ENCODE peak calls at places on chromosomes 12 and 14, in six cellular contexts. One of them, this sample, is unnamed.

GRCh38 chr14:103547455-103547940 is 15.0 kb downstream of the BAG5 start:
- DNase-seq in activated naive CD8-positive, alpha-beta T cell treated with anti-CD3 and anti-CD28 coated beads, Interleukin-2, amount 50 U/mL, for 16 hours: no peak
- DNase-seq in amygdala: no peak
- DNase-seq in MCF 10A: no peak
- DNase-seq in stimulated activated CD4-positive, alpha-beta T cell treated with anti-CD3 and anti-CD28 coated beads, Interleukin-12 subunit alpha, Interleukin-12 subunit beta, amount 100 ng/mL, for 4 hours: no peak
- DNase-seq in stimulated activated CD8-positive, alpha-beta memory T cell treated with anti-CD3 and anti-CD28 coated beads, Interleukin-7, amount 100 ng/mL, for 24 hours: no peak
- DNase-seq in this sample: no peak

GRCh38 chr14:89477391-89477790 is 60.4 kb upstream of the FOXN3 start:
- DNase-seq in activated naive CD8-positive, alpha-beta T cell treated with anti-CD3 and anti-CD28 coated beads, Interleukin-2, amount 50 U/mL, for 16 hours: no peak
- DNase-seq in amygdala: no peak
- DNase-seq in MCF 10A: no peak
- DNase-seq in stimulated activated CD4-positive, alpha-beta T cell treated with anti-CD3 and anti-CD28 coated beads, Interleukin-12 subunit alpha, Interleukin-12 subunit beta, amount 100 ng/mL, for 4 hours: no peak
- DNase-seq in stimulated activated CD8-positive, alpha-beta memory T cell treated with anti-CD3 and anti-CD28 coated beads, Interleukin-7, amount 100 ng/mL, for 24 hours: no peak
- DNase-seq in this sample: no peak

GRCh38 chr14:69612014-69612758 is 790 bp downstream of the SUSD6 start:
- DNase-seq in activated naive CD8-positive, alpha-beta T cell treated with anti-CD3 and anti-CD28 coated beads, Interleukin-2, amount 50 U/mL, for 16 hours: no peak
- DNase-seq in amygdala: peak
- DNase-seq in MCF 10A: peak
- DNase-seq in stimulated activated CD4-positive, alpha-beta T cell treated with anti-CD3 and anti-CD28 coated beads, Interleukin-12 subunit alpha, Interleukin-12 subunit beta, amount 100 ng/mL, for 4 hours: peak
- DNase-seq in stimulated activated CD8-positive, alpha-beta memory T cell treated with anti-CD3 and anti-CD28 coated beads, Interleukin-7, amount 100 ng/mL, for 24 hours: no peak
- DNase-seq in this sample: peak

GRCh38 chr14:100810861-100811461 is 15.0 kb upstream of the MEG3 start:
- DNase-seq in activated naive CD8-positive, alpha-beta T cell treated with anti-CD3 and anti-CD28 coated beads, Interleukin-2, amount 50 U/mL, for 16 hours: no peak
- DNase-seq in amygdala: no peak
- DNase-seq in MCF 10A: peak
- DNase-seq in stimulated activated CD4-positive, alpha-beta T cell treated with anti-CD3 and anti-CD28 coated beads, Interleukin-12 subunit alpha, Interleukin-12 subunit beta, amount 100 ng/mL, for 4 hours: no peak
- DNase-seq in stimulated activated CD8-positive, alpha-beta memory T cell treated with anti-CD3 and anti-CD28 coated beads, Interleukin-7, amount 100 ng/mL, for 24 hours: no peak
- DNase-seq in this sample: no peak

GRCh38 chr14:104707629-104708595 is 16.1 kb upstream of the ADSS1 start:
- DNase-seq in activated naive CD8-positive, alpha-beta T cell treated with anti-CD3 and anti-CD28 coated beads, Interleukin-2, amount 50 U/mL, for 16 hours: no peak
- DNase-seq in amygdala: no peak
- DNase-seq in MCF 10A: no peak
- DNase-seq in stimulated activated CD4-positive, alpha-beta T cell treated with anti-CD3 and anti-CD28 coated beads, Interleukin-12 subunit alpha, Interleukin-12 subunit beta, amount 100 ng/mL, for 4 hours: no peak
- DNase-seq in stimulated activated CD8-positive, alpha-beta memory T cell treated with anti-CD3 and anti-CD28 coated beads, Interleukin-7, amount 100 ng/mL, for 24 hours: no peak
- DNase-seq in this sample: no peak

GRCh38 chr14:103721334-103722120 is 5.9 kb downstream of the ZFYVE21 start:
- DNase-seq in activated naive CD8-positive, alpha-beta T cell treated with anti-CD3 and anti-CD28 coated beads, Interleukin-2, amount 50 U/mL, for 16 hours: no peak
- DNase-seq in amygdala: no peak
- DNase-seq in MCF 10A: peak
- DNase-seq in stimulated activated CD4-positive, alpha-beta T cell treated with anti-CD3 and anti-CD28 coated beads, Interleukin-12 subunit alpha, Interleukin-12 subunit beta, amount 100 ng/mL, for 4 hours: peak
- DNase-seq in stimulated activated CD8-positive, alpha-beta memory T cell treated with anti-CD3 and anti-CD28 coated beads, Interleukin-7, amount 100 ng/mL, for 24 hours: no peak
- DNase-seq in this sample: no peak

GRCh38 chr12:110582286-110583136 is 607 bp downstream of the PPTC7 start:
- DNase-seq in activated naive CD8-positive, alpha-beta T cell treated with anti-CD3 and anti-CD28 coated beads, Interleukin-2, amount 50 U/mL, for 16 hours: peak
- DNase-seq in amygdala: peak
- DNase-seq in MCF 10A: peak
- DNase-seq in stimulated activated CD4-positive, alpha-beta T cell treated with anti-CD3 and anti-CD28 coated beads, Interleukin-12 subunit alpha, Interleukin-12 subunit beta, amount 100 ng/mL, for 4 hours: peak
- DNase-seq in stimulated activated CD8-positive, alpha-beta memory T cell treated with anti-CD3 and anti-CD28 coated beads, Interleukin-7, amount 100 ng/mL, for 24 hours: peak
- DNase-seq in this sample: peak

GRCh38 chr12:85866929-85867776 is 6.9 kb upstream of the NTS start:
- DNase-seq in activated naive CD8-positive, alpha-beta T cell treated with anti-CD3 and anti-CD28 coated beads, Interleukin-2, amount 50 U/mL, for 16 hours: no peak
- DNase-seq in amygdala: no peak
- DNase-seq in MCF 10A: peak
- DNase-seq in stimulated activated CD4-positive, alpha-beta T cell treated with anti-CD3 and anti-CD28 coated beads, Interleukin-12 subunit alpha, Interleukin-12 subunit beta, amount 100 ng/mL, for 4 hours: no peak
- DNase-seq in stimulated activated CD8-positive, alpha-beta memory T cell treated with anti-CD3 and anti-CD28 coated beads, Interleukin-7, amount 100 ng/mL, for 24 hours: no peak
- DNase-seq in this sample: no peak

GRCh38 chr12:128531153-128531552 is 264.2 kb downstream of the TMEM132C start:
- DNase-seq in activated naive CD8-positive, alpha-beta T cell treated with anti-CD3 and anti-CD28 coated beads, Interleukin-2, amount 50 U/mL, for 16 hours: no peak
- DNase-seq in amygdala: no peak
- DNase-seq in MCF 10A: no peak
- DNase-seq in stimulated activated CD4-positive, alpha-beta T cell treated with anti-CD3 and anti-CD28 coated beads, Interleukin-12 subunit alpha, Interleukin-12 subunit beta, amount 100 ng/mL, for 4 hours: no peak
- DNase-seq in stimulated activated CD8-positive, alpha-beta memory T cell treated with anti-CD3 and anti-CD28 coated beads, Interleukin-7, amount 100 ng/mL, for 24 hours: no peak
- DNase-seq in this sample: no peak

GRCh38 chr12:113700943-113701342 is 229.3 kb upstream of the LHX5 start:
- DNase-seq in activated naive CD8-positive, alpha-beta T cell treated with anti-CD3 and anti-CD28 coated beads, Interleukin-2, amount 50 U/mL, for 16 hours: no peak
- DNase-seq in amygdala: no peak
- DNase-seq in MCF 10A: peak
- DNase-seq in stimulated activated CD4-positive, alpha-beta T cell treated with anti-CD3 and anti-CD28 coated beads, Interleukin-12 subunit alpha, Interleukin-12 subunit beta, amount 100 ng/mL, for 4 hours: no peak
- DNase-seq in stimulated activated CD8-positive, alpha-beta memory T cell treated with anti-CD3 and anti-CD28 coated beads, Interleukin-7, amount 100 ng/mL, for 24 hours: no peak
- DNase-seq in this sample: no peak

GRCh38 chr12:76685246-76685678 is 78.7 kb upstream of the ZDHHC17 start:
- DNase-seq in activated naive CD8-positive, alpha-beta T cell treated with anti-CD3 and anti-CD28 coated beads, Interleukin-2, amount 50 U/mL, for 16 hours: no peak
- DNase-seq in amygdala: peak
- DNase-seq in MCF 10A: no peak
- DNase-seq in stimulated activated CD4-positive, alpha-beta T cell treated with anti-CD3 and anti-CD28 coated beads, Interleukin-12 subunit alpha, Interleukin-12 subunit beta, amount 100 ng/mL, for 4 hours: no peak
- DNase-seq in stimulated activated CD8-positive, alpha-beta memory T cell treated with anti-CD3 and anti-CD28 coated beads, Interleukin-7, amount 100 ng/mL, for 24 hours: no peak
- DNase-seq in this sample: peak

GRCh38 chr14:23071975-23072539 is 14.7 kb upstream of the CDH24 start:
- DNase-seq in activated naive CD8-positive, alpha-beta T cell treated with anti-CD3 and anti-CD28 coated beads, Interleukin-2, amount 50 U/mL, for 16 hours: no peak
- DNase-seq in amygdala: no peak
- DNase-seq in MCF 10A: no peak
- DNase-seq in stimulated activated CD4-positive, alpha-beta T cell treated with anti-CD3 and anti-CD28 coated beads, Interleukin-12 subunit alpha, Interleukin-12 subunit beta, amount 100 ng/mL, for 4 hours: no peak
- DNase-seq in stimulated activated CD8-positive, alpha-beta memory T cell treated with anti-CD3 and anti-CD28 coated beads, Interleukin-7, amount 100 ng/mL, for 24 hours: no peak
- DNase-seq in this sample: no peak

GRCh38 chr14:23302290-23303225 is at the start of gene PPP1R3E:
- DNase-seq in activated naive CD8-positive, alpha-beta T cell treated with anti-CD3 and anti-CD28 coated beads, Interleukin-2, amount 50 U/mL, for 16 hours: peak
- DNase-seq in amygdala: peak
- DNase-seq in MCF 10A: peak
- DNase-seq in stimulated activated CD4-positive, alpha-beta T cell treated with anti-CD3 and anti-CD28 coated beads, Interleukin-12 subunit alpha, Interleukin-12 subunit beta, amount 100 ng/mL, for 4 hours: peak
- DNase-seq in stimulated activated CD8-positive, alpha-beta memory T cell treated with anti-CD3 and anti-CD28 coated beads, Interleukin-7, amount 100 ng/mL, for 24 hours: peak
- DNase-seq in this sample: peak

GRCh38 chr12:51788876-51789275 is 59.6 kb downstream of the FIGNL2 start:
- DNase-seq in activated naive CD8-positive, alpha-beta T cell treated with anti-CD3 and anti-CD28 coated beads, Interleukin-2, amount 50 U/mL, for 16 hours: no peak
- DNase-seq in amygdala: no peak
- DNase-seq in MCF 10A: peak
- DNase-seq in stimulated activated CD4-positive, alpha-beta T cell treated with anti-CD3 and anti-CD28 coated beads, Interleukin-12 subunit alpha, Interleukin-12 subunit beta, amount 100 ng/mL, for 4 hours: no peak
- DNase-seq in stimulated activated CD8-positive, alpha-beta memory T cell treated with anti-CD3 and anti-CD28 coated beads, Interleukin-7, amount 100 ng/mL, for 24 hours: no peak
- DNase-seq in this sample: no peak

GRCh38 chr12:2691340-2692111 is 103.2 kb upstream of the FKBP4 start:
- DNase-seq in activated naive CD8-positive, alpha-beta T cell treated with anti-CD3 and anti-CD28 coated beads, Interleukin-2, amount 50 U/mL, for 16 hours: no peak
- DNase-seq in amygdala: no peak
- DNase-seq in MCF 10A: no peak
- DNase-seq in stimulated activated CD4-positive, alpha-beta T cell treated with anti-CD3 and anti-CD28 coated beads, Interleukin-12 subunit alpha, Interleukin-12 subunit beta, amount 100 ng/mL, for 4 hours: peak
- DNase-seq in stimulated activated CD8-positive, alpha-beta memory T cell treated with anti-CD3 and anti-CD28 coated beads, Interleukin-7, amount 100 ng/mL, for 24 hours: no peak
- DNase-seq in this sample: peak

GRCh38 chr12:20367731-20368652 is at the start of gene PDE3A:
- DNase-seq in activated naive CD8-positive, alpha-beta T cell treated with anti-CD3 and anti-CD28 coated beads, Interleukin-2, amount 50 U/mL, for 16 hours: no peak
- DNase-seq in amygdala: peak
- DNase-seq in MCF 10A: no peak
- DNase-seq in stimulated activated CD4-positive, alpha-beta T cell treated with anti-CD3 and anti-CD28 coated beads, Interleukin-12 subunit alpha, Interleukin-12 subunit beta, amount 100 ng/mL, for 4 hours: no peak
- DNase-seq in stimulated activated CD8-positive, alpha-beta memory T cell treated with anti-CD3 and anti-CD28 coated beads, Interleukin-7, amount 100 ng/mL, for 24 hours: no peak
- DNase-seq in this sample: peak

GRCh38 chr14:105240811-105241576 is 7.3 kb upstream of the BTBD6 start:
- DNase-seq in activated naive CD8-positive, alpha-beta T cell treated with anti-CD3 and anti-CD28 coated beads, Interleukin-2, amount 50 U/mL, for 16 hours: no peak
- DNase-seq in amygdala: no peak
- DNase-seq in MCF 10A: no peak
- DNase-seq in stimulated activated CD4-positive, alpha-beta T cell treated with anti-CD3 and anti-CD28 coated beads, Interleukin-12 subunit alpha, Interleukin-12 subunit beta, amount 100 ng/mL, for 4 hours: no peak
- DNase-seq in stimulated activated CD8-positive, alpha-beta memory T cell treated with anti-CD3 and anti-CD28 coated beads, Interleukin-7, amount 100 ng/mL, for 24 hours: no peak
- DNase-seq in this sample: peak

GRCh38 chr12:84585996-84586395 is 326.6 kb downstream of the SLC6A15 start:
- DNase-seq in activated naive CD8-positive, alpha-beta T cell treated with anti-CD3 and anti-CD28 coated beads, Interleukin-2, amount 50 U/mL, for 16 hours: no peak
- DNase-seq in amygdala: no peak
- DNase-seq in MCF 10A: peak
- DNase-seq in stimulated activated CD4-positive, alpha-beta T cell treated with anti-CD3 and anti-CD28 coated beads, Interleukin-12 subunit alpha, Interleukin-12 subunit beta, amount 100 ng/mL, for 4 hours: no peak
- DNase-seq in stimulated activated CD8-positive, alpha-beta memory T cell treated with anti-CD3 and anti-CD28 coated beads, Interleukin-7, amount 100 ng/mL, for 24 hours: no peak
- DNase-seq in this sample: no peak

GRCh38 chr12:123971770-123972447 is 722 bp downstream of the CCDC92 start:
- DNase-seq in activated naive CD8-positive, alpha-beta T cell treated with anti-CD3 and anti-CD28 coated beads, Interleukin-2, amount 50 U/mL, for 16 hours: no peak
- DNase-seq in amygdala: peak
- DNase-seq in MCF 10A: peak
- DNase-seq in stimulated activated CD4-positive, alpha-beta T cell treated with anti-CD3 and anti-CD28 coated beads, Interleukin-12 subunit alpha, Interleukin-12 subunit beta, amount 100 ng/mL, for 4 hours: peak
- DNase-seq in stimulated activated CD8-positive, alpha-beta memory T cell treated with anti-CD3 and anti-CD28 coated beads, Interleukin-7, amount 100 ng/mL, for 24 hours: no peak
- DNase-seq in this sample: peak